ENCODE peak calls at places on chromosomes 5 and 9, in six cellular contexts. A is activated effector memory CD4-positive, alpha-beta T cell treated with anti-CD3 and anti-CD28 coated beads, Interleukin-2, amount 50 U/mL, for 16 hours; T is fibroblast of lung; B is ascending aorta; F is right atrium auricular region; Y is thoracic aorta. E is an unnamed sample.

GRCh38 chr9:15696979-15697378 is 144.1 kb downstream of the CCDC171 start:
- DNase-seq in A (no peak), T (no peak), B (no peak), F (no peak), Y (no peak), E (peak)

GRCh38 chr5:124634228-124634819 is 112.1 kb downstream of the ZNF608 start:
- DNase-seq in A (no peak), T (peak), B (no peak), F (no peak), Y (no peak), E (peak)

GRCh38 chr5:94969174-94969573 is 315.7 kb downstream of the MCTP1 start:
- DNase-seq in A (no peak), T (peak), B (no peak), F (no peak), Y (no peak), E (peak)

GRCh38 chr5:76074487-76074886 is 8.7 kb upstream of the SV2C start:
- DNase-seq in A (no peak), T (no peak), B (no peak), F (no peak), Y (no peak), E (no peak)

GRCh38 chr9:133112361-133113026 is 8.5 kb downstream of the RALGDS start:
- DNase-seq in A (peak), T (no peak), B (peak), F (no peak), Y (no peak), E (no peak)

GRCh38 chr5:147327905-147328304 is 93.1 kb downstream of the STK32A start:
- DNase-seq in A (no peak), T (no peak), B (no peak), F (no peak), Y (no peak), E (no peak)

GRCh38 chr5:142640316-142641005 is 45.4 kb downstream of the FGF1 start:
- DNase-seq in A (no peak), T (no peak), B (no peak), F (no peak), Y (no peak), E (no peak)

GRCh38 chr5:15794117-15794985 is 294.4 kb downstream of the FBXL7 start:
- DNase-seq in A (no peak), T (peak), B (no peak), F (no peak), Y (no peak), E (peak)

GRCh38 chr5:78360674-78361225 is 333 bp downstream of the SCAMP1 start:
- DNase-seq in A (peak), T (no peak), B (peak), F (no peak), Y (no peak), E (no peak)

GRCh38 chr5:151078490-151079262 is 2.2 kb downstream of the TNIP1 start:
- DNase-seq in A (peak), T (no peak), B (no peak), F (no peak), Y (no peak), E (no peak)

GRCh38 chr9:95025213-95026170 is 292.0 kb downstream of the FANCC start:
- DNase-seq in A (no peak), T (peak), B (peak), F (peak), Y (peak), E (peak)

GRCh38 chr5:99315413-99316178 is 386.8 kb upstream of the CHD1 start:
- DNase-seq in A (no peak), T (no peak), B (no peak), F (no peak), Y (no peak), E (no peak)

GRCh38 chr9:38687389-38687842 is 32.5 kb downstream of the FAM240B start:
- DNase-seq in A (peak), T (no peak), B (no peak), F (peak), Y (no peak), E (no peak)

GRCh38 chr5:95620030-95620869 is at the start of gene GPR150:
- DNase-seq in A (peak), T (no peak), B (peak), F (no peak), Y (no peak), E (peak)

GRCh38 chr5:142597546-142598337 is 88.1 kb downstream of the FGF1 start:
- DNase-seq in A (peak), T (peak), B (no peak), F (peak), Y (no peak), E (peak)

GRCh38 chr5:130845049-130845765 is 319.8 kb downstream of the HINT1 start:
- DNase-seq in A (no peak), T (no peak), B (no peak), F (no peak), Y (no peak), E (no peak)

GRCh38 chr5:125140855-125141254 is 394.4 kb upstream of the ZNF608 start:
- DNase-seq in A (no peak), T (peak), B (no peak), F (no peak), Y (no peak), E (peak)

GRCh38 chr9:91954841-91955471 is 4.9 kb upstream of the ROR2 start:
- DNase-seq in A (no peak), T (peak), B (no peak), F (no peak), Y (no peak), E (peak)

GRCh38 chr5:177209610-177210009 is 76.0 kb downstream of the NSD1 start:
- DNase-seq in A (no peak), T (no peak), B (no peak), F (no peak), Y (no peak), E (no peak)

GRCh38 chr9:112056986-112057385 is 118.1 kb downstream of the SUSD1 start:
- DNase-seq in A (no peak), T (no peak), B (no peak), F (no peak), Y (no peak), E (peak)

GRCh38 chr9:73215249-73215648 is 63.6 kb downstream of the ANXA1 start:
- DNase-seq in A (no peak), T (no peak), B (no peak), F (no peak), Y (no peak), E (no peak)

GRCh38 chr5:163658702-163659567 is 153.5 kb downstream of the MAT2B start:
- DNase-seq in A (no peak), T (peak), B (no peak), F (no peak), Y (no peak), E (no peak)

GRCh38 chr9:98330831-98331230 is 75.4 kb upstream of the TBC1D2 start:
- DNase-seq in A (no peak), T (peak), B (no peak), F (no peak), Y (no peak), E (no peak)

GRCh38 chr9:20286969-20287368 is 335.3 kb downstream of the MLLT3 start:
- DNase-seq in A (no peak), T (no peak), B (no peak), F (no peak), Y (no peak), E (no peak)

GRCh38 chr5:23588841-23589240 is 81.4 kb downstream of the PRDM9 start:
- DNase-seq in A (no peak), T (no peak), B (no peak), F (no peak), Y (no peak), E (no peak)

E was measured in myocyte.